ENCODE peak calls at places on chromosomes 5 and 9, in four cellular contexts. G, Q, A and C are unnamed samples.

GRCh38 chr5:27191786-27192505 is 153.6 kb upstream of the CDH9 start:
- DNase-seq in G (no peak), Q (no peak), A (no peak), C (peak)

GRCh38 chr5:65037845-65038815 is 269.4 kb downstream of the CWC27 start:
- DNase-seq in G (peak), Q (peak), A (no peak), C (no peak)

GRCh38 chr9:8020161-8020560 is 220.6 kb upstream of the DMAC1 start:
- DNase-seq in G (peak), Q (no peak), A (no peak), C (no peak)

GRCh38 chr9:137664676-137665075 is 45.9 kb downstream of the EHMT1 start:
- DNase-seq in G (no peak), Q (no peak), A (no peak), C (no peak)

GRCh38 chr5:134142806-134143205 is 28.3 kb downstream of the TCF7 start:
- DNase-seq in G (no peak), Q (no peak), A (no peak), C (no peak)

GRCh38 chr9:133374612-133375115 is 1.2 kb downstream of the SURF4 start:
- DNase-seq in G (no peak), Q (peak), A (peak), C (peak)

GRCh38 chr9:17962747-17963146 is 383.9 kb downstream of the SH3GL2 start:
- DNase-seq in G (peak), Q (no peak), A (no peak), C (peak)

GRCh38 chr5:33933723-33934544 is 2.3 kb upstream of the RXFP3 start:
- DNase-seq in G (no peak), Q (peak), A (no peak), C (peak)

GRCh38 chr5:159509002-159509660 is 178.8 kb upstream of the IL12B start:
- DNase-seq in G (no peak), Q (no peak), A (no peak), C (peak)

GRCh38 chr5:149030392-149030791 is 32.5 kb downstream of the SH3TC2 start:
- DNase-seq in G (no peak), Q (no peak), A (peak), C (peak)

GRCh38 chr5:181087309-181087708 is 43.7 kb downstream of the OR2V1 start:
- DNase-seq in G (no peak), Q (no peak), A (no peak), C (no peak)

GRCh38 chr5:91164424-91164823 is 218.7 kb downstream of the ARRDC3 start:
- DNase-seq in G (no peak), Q (no peak), A (no peak), C (no peak)

GRCh38 chr9:128912270-128912853 is 8.4 kb upstream of the PHYHD1 start:
- DNase-seq in G (peak), Q (peak), A (peak), C (peak)

GRCh38 chr9:96668868-96669534 is 13.9 kb upstream of the PRXL2C start:
- DNase-seq in G (no peak), Q (no peak), A (no peak), C (no peak)